ENCODE peak calls at places on chromosomes 4 and X, in ten cellular contexts. One of them, this sample, is unnamed.

GRCh38 chr4:183431614-183432013 is 12.8 kb upstream of the CDKN2AIP start:
- DNase-seq in ovary: peak
- DNase-seq in sigmoid colon: no peak
- DNase-seq in suprapubic skin: no peak
- DNase-seq in tibial nerve: no peak
- DNase-seq in K562: no peak
- DNase-seq in stomach: no peak
- DNase-seq in upper lobe of left lung: no peak
- DNase-seq in A549: no peak
- DNase-seq in HepG2: no peak
- DNase-seq in this sample: no peak

GRCh38 chrX:52359614-52360232 is 9.1 kb upstream of the XAGE2 start:
- DNase-seq in ovary: no peak
- DNase-seq in sigmoid colon: no peak
- DNase-seq in suprapubic skin: no peak
- DNase-seq in tibial nerve: no peak
- DNase-seq in K562: no peak
- DNase-seq in stomach: no peak
- DNase-seq in upper lobe of left lung: no peak
- DNase-seq in A549: no peak
- DNase-seq in HepG2: no peak
- DNase-seq in this sample: no peak

GRCh38 chr4:48268956-48269860 is at the start of gene TEC:
- DNase-seq in ovary: peak
- DNase-seq in sigmoid colon: peak
- DNase-seq in suprapubic skin: peak
- DNase-seq in tibial nerve: peak
- DNase-seq in K562: peak
- DNase-seq in stomach: peak
- DNase-seq in upper lobe of left lung: no peak
- DNase-seq in A549: peak
- DNase-seq in HepG2: no peak
- DNase-seq in this sample: peak

GRCh38 chr4:2728221-2728620 is 27.9 kb downstream of the TNIP2 start:
- DNase-seq in ovary: no peak
- DNase-seq in sigmoid colon: peak
- DNase-seq in suprapubic skin: no peak
- DNase-seq in tibial nerve: no peak
- DNase-seq in K562: no peak
- DNase-seq in stomach: no peak
- DNase-seq in upper lobe of left lung: no peak
- DNase-seq in A549: no peak
- DNase-seq in HepG2: no peak
- DNase-seq in this sample: no peak

GRCh38 chr4:3041192-3042142 is 32.9 kb downstream of the HTT-AS start:
- DNase-seq in ovary: peak
- DNase-seq in sigmoid colon: peak
- DNase-seq in suprapubic skin: peak
- DNase-seq in tibial nerve: peak
- DNase-seq in K562: no peak
- DNase-seq in stomach: peak
- DNase-seq in upper lobe of left lung: peak
- DNase-seq in A549: no peak
- DNase-seq in HepG2: peak
- DNase-seq in this sample: peak

GRCh38 chrX:109760241-109760921 is 27.3 kb upstream of the ACSL4 start:
- DNase-seq in ovary: no peak
- DNase-seq in sigmoid colon: no peak
- DNase-seq in suprapubic skin: no peak
- DNase-seq in tibial nerve: no peak
- DNase-seq in K562: no peak
- DNase-seq in stomach: no peak
- DNase-seq in upper lobe of left lung: no peak
- DNase-seq in A549: no peak
- DNase-seq in HepG2: no peak
- DNase-seq in this sample: no peak

GRCh38 chr4:169174247-169174646 is 96.5 kb downstream of the SH3RF1 start:
- DNase-seq in ovary: no peak
- DNase-seq in sigmoid colon: no peak
- DNase-seq in suprapubic skin: no peak
- DNase-seq in tibial nerve: no peak
- DNase-seq in K562: no peak
- DNase-seq in stomach: no peak
- DNase-seq in upper lobe of left lung: no peak
- DNase-seq in A549: no peak
- DNase-seq in HepG2: no peak
- DNase-seq in this sample: no peak

GRCh38 chrX:132718411-132718810 is 229.6 kb upstream of the MBNL3 start:
- DNase-seq in ovary: no peak
- DNase-seq in sigmoid colon: no peak
- DNase-seq in suprapubic skin: no peak
- DNase-seq in tibial nerve: no peak
- DNase-seq in K562: no peak
- DNase-seq in stomach: no peak
- DNase-seq in upper lobe of left lung: no peak
- DNase-seq in A549: no peak
- DNase-seq in HepG2: no peak
- DNase-seq in this sample: no peak

GRCh38 chrX:40165861-40166260 is 68.1 kb upstream of the BCOR start:
- DNase-seq in ovary: no peak
- DNase-seq in sigmoid colon: no peak
- DNase-seq in suprapubic skin: no peak
- DNase-seq in tibial nerve: no peak
- DNase-seq in K562: no peak
- DNase-seq in stomach: no peak
- DNase-seq in upper lobe of left lung: no peak
- DNase-seq in A549: no peak
- DNase-seq in HepG2: no peak
- DNase-seq in this sample: no peak

GRCh38 chrX:40168183-40169015 is 70.6 kb upstream of the BCOR start:
- DNase-seq in ovary: peak
- DNase-seq in sigmoid colon: no peak
- DNase-seq in suprapubic skin: peak
- DNase-seq in tibial nerve: no peak
- DNase-seq in K562: no peak
- DNase-seq in stomach: no peak
- DNase-seq in upper lobe of left lung: peak
- DNase-seq in A549: no peak
- DNase-seq in HepG2: no peak
- DNase-seq in this sample: no peak

GRCh38 chrX:40169193-40170086 is 71.7 kb upstream of the BCOR start:
- DNase-seq in ovary: peak
- DNase-seq in sigmoid colon: peak
- DNase-seq in suprapubic skin: peak
- DNase-seq in tibial nerve: no peak
- DNase-seq in K562: peak
- DNase-seq in stomach: peak
- DNase-seq in upper lobe of left lung: peak
- DNase-seq in A549: peak
- DNase-seq in HepG2: peak
- DNase-seq in this sample: peak

GRCh38 chrX:40166582-40166981 is 68.8 kb upstream of the BCOR start:
- DNase-seq in ovary: no peak
- DNase-seq in sigmoid colon: no peak
- DNase-seq in suprapubic skin: no peak
- DNase-seq in tibial nerve: no peak
- DNase-seq in K562: no peak
- DNase-seq in stomach: no peak
- DNase-seq in upper lobe of left lung: no peak
- DNase-seq in A549: no peak
- DNase-seq in HepG2: no peak
- DNase-seq in this sample: no peak

DNA sequence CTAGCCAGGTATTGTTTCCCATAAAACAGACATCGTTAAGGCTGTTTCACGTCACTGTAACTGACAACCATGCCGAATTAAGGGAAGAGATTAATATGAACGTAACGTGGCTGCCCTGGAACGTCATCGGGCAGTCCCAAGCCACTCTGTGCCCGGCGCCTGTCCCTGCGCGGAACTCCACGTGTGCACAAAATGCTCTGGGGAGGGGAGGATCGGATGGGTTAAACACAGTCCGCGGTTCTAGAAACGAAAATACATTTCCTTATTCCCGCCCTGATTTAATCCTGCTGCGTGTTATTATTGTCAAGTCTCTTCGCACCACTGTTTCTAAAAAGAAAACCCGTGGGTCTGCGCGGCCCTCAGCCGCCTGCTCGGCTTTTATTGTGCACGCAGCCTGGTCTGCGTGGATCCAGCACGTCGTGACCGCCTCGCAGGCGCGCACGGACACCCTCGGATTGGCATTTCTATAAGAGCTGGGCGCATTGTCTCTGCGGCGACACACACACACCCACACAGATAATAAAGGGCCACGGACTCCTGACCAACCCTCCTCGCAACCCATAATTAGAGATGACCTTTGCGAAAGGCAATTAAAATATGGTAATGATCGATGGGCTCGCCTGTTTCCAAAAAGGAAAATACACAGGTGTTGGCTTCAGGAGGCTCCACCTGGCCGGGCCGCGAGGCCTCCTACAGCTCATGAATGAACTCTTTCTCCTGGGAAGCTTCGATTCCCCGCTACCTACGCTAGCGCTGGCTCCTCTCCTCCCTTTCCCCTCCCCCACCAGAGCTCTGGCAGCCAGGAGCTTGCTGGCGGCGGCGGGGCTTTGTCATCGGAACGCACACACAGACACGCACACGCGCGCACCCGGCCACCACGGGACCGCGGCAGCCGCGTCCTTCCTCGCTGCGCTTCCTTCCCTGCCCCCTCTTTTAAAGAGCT is 69.8 kb upstream of the BCOR start:
- DNase-seq in ovary: peak
- DNase-seq in sigmoid colon: peak
- DNase-seq in suprapubic skin: no peak
- DNase-seq in tibial nerve: no peak
- DNase-seq in K562: no peak
- DNase-seq in stomach: no peak
- DNase-seq in upper lobe of left lung: peak
- DNase-seq in A549: no peak
- DNase-seq in HepG2: no peak
- DNase-seq in this sample: peak
- H3K27ac ChIP-seq in ovary: peak
- H3K27ac ChIP-seq in sigmoid colon: peak
- H3K27ac ChIP-seq in suprapubic skin: no peak
- H3K27ac ChIP-seq in tibial nerve: peak
- H3K27ac ChIP-seq in K562: peak
- H3K27ac ChIP-seq in stomach: peak
- H3K27ac ChIP-seq in upper lobe of left lung: no peak
- H3K27ac ChIP-seq in A549: no peak
- H3K27ac ChIP-seq in HepG2: peak
- H3K27ac ChIP-seq in this sample: peak

DNA sequence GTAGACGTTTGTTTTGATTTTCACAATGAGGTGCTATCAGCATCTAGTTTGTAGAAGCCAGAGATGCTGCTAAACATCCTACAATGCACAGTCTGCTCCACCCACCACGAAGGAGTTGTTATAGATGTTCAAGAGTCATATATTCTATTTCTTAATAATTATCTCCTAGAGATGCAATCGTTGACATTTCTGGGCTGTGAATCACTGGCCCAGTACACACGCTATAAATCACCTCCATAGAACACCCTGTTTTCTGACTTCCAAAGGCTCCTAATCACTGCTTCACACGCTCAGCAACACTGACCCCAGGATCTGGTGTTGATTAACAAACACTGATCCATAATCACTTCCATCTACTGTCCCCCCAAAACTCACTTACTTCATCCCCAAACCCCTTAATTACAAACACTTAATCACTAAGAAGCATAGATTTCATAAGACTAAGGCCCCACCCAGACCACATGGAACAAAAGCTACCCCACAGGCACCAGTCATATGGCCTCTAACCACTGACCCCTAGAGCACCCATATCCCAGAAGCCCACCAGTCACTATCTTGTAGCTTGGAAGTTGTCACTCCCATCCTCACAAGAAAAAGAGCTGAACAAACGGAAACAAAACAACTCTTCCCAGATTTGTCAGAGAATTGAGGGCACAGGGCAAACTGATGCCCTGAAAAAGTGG is 31.7 kb upstream of the ZNF41 start:
- DNase-seq in ovary: no peak
- DNase-seq in sigmoid colon: no peak
- DNase-seq in suprapubic skin: no peak
- DNase-seq in tibial nerve: no peak
- DNase-seq in K562: no peak
- DNase-seq in stomach: no peak
- DNase-seq in upper lobe of left lung: no peak
- DNase-seq in A549: no peak
- DNase-seq in HepG2: no peak
- DNase-seq in this sample: no peak
- TF ChIP-seq EP300 in ovary: no peak
- TF ChIP-seq EP300 in sigmoid colon: no peak
- TF ChIP-seq EP300 in suprapubic skin: no peak
- TF ChIP-seq EP300 in tibial nerve: no peak
- TF ChIP-seq EP300 in K562: no peak
- TF ChIP-seq EP300 in stomach: no peak
- TF ChIP-seq EP300 in upper lobe of left lung: no peak
- TF ChIP-seq EP300 in A549: no peak
- TF ChIP-seq EP300 in HepG2: no peak
- TF ChIP-seq EP300 in this sample: no peak

GRCh38 chrX:13023526-13024469 is 20.6 kb downstream of the FAM9C start:
- DNase-seq in ovary: no peak
- DNase-seq in sigmoid colon: no peak
- DNase-seq in suprapubic skin: no peak
- DNase-seq in tibial nerve: no peak
- DNase-seq in K562: no peak
- DNase-seq in stomach: no peak
- DNase-seq in upper lobe of left lung: no peak
- DNase-seq in A549: no peak
- DNase-seq in HepG2: no peak
- DNase-seq in this sample: no peak

GRCh38 chrX:13026877-13027652 is 17.4 kb downstream of the FAM9C start:
- DNase-seq in ovary: no peak
- DNase-seq in sigmoid colon: no peak
- DNase-seq in suprapubic skin: no peak
- DNase-seq in tibial nerve: no peak
- DNase-seq in K562: no peak
- DNase-seq in stomach: no peak
- DNase-seq in upper lobe of left lung: no peak
- DNase-seq in A549: no peak
- DNase-seq in HepG2: no peak
- DNase-seq in this sample: no peak

GRCh38 chrX:13028871-13029336 is 15.5 kb downstream of the FAM9C start:
- DNase-seq in ovary: no peak
- DNase-seq in sigmoid colon: no peak
- DNase-seq in suprapubic skin: no peak
- DNase-seq in tibial nerve: no peak
- DNase-seq in K562: no peak
- DNase-seq in stomach: no peak
- DNase-seq in upper lobe of left lung: no peak
- DNase-seq in A549: peak
- DNase-seq in HepG2: peak
- DNase-seq in this sample: no peak

GRCh38 chrX:13022926-13023325 is 21.5 kb downstream of the FAM9C start:
- DNase-seq in ovary: no peak
- DNase-seq in sigmoid colon: no peak
- DNase-seq in suprapubic skin: no peak
- DNase-seq in tibial nerve: no peak
- DNase-seq in K562: no peak
- DNase-seq in stomach: no peak
- DNase-seq in upper lobe of left lung: no peak
- DNase-seq in A549: no peak
- DNase-seq in HepG2: no peak
- DNase-seq in this sample: no peak

GRCh38 chrX:13024911-13025454 is 19.4 kb downstream of the FAM9C start:
- DNase-seq in ovary: no peak
- DNase-seq in sigmoid colon: no peak
- DNase-seq in suprapubic skin: no peak
- DNase-seq in tibial nerve: no peak
- DNase-seq in K562: no peak
- DNase-seq in stomach: no peak
- DNase-seq in upper lobe of left lung: no peak
- DNase-seq in A549: no peak
- DNase-seq in HepG2: no peak
- DNase-seq in this sample: no peak
- H3K27ac ChIP-seq in ovary: no peak
- H3K27ac ChIP-seq in sigmoid colon: no peak
- H3K27ac ChIP-seq in suprapubic skin: no peak
- H3K27ac ChIP-seq in tibial nerve: no peak
- H3K27ac ChIP-seq in K562: no peak
- H3K27ac ChIP-seq in stomach: no peak
- H3K27ac ChIP-seq in upper lobe of left lung: no peak
- H3K27ac ChIP-seq in A549: peak
- H3K27ac ChIP-seq in HepG2: no peak
- H3K27ac ChIP-seq in this sample: peak

DNA sequence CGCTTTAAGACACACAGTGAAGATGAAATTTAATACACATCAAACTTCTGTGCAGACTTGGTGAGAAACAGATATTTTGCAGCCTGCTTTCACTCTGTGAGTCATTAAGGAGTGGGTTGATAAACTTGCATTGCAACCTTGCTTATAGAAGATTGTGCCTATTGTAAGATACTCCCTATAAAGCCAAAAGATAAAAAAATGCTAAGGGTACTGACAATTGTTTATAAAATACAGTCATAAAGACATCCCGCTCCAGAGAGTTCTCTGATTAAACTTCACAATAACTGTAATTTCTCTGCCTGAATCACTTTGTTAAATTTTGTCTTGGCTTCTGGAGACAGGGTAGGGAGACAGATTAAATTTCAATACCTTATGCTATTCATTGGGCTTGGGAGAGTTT is 49.1 kb downstream of the GALNT7 start:
- DNase-seq in ovary: no peak
- DNase-seq in sigmoid colon: no peak
- DNase-seq in suprapubic skin: no peak
- DNase-seq in tibial nerve: no peak
- DNase-seq in K562: peak
- DNase-seq in stomach: no peak
- DNase-seq in upper lobe of left lung: no peak
- DNase-seq in A549: no peak
- DNase-seq in HepG2: no peak
- DNase-seq in this sample: no peak
- TF ChIP-seq EP300 in ovary: no peak
- TF ChIP-seq EP300 in sigmoid colon: no peak
- TF ChIP-seq EP300 in suprapubic skin: no peak
- TF ChIP-seq EP300 in tibial nerve: no peak
- TF ChIP-seq EP300 in K562: peak
- TF ChIP-seq EP300 in stomach: no peak
- TF ChIP-seq EP300 in upper lobe of left lung: no peak
- TF ChIP-seq EP300 in A549: no peak
- TF ChIP-seq EP300 in HepG2: no peak
- TF ChIP-seq EP300 in this sample: no peak